ENCODE peak calls at places on chromosome 9, in six cellular contexts. One of them, this sample, is unnamed.

GRCh38 chr9:129497064-129497836 is 123.7 kb downstream of the C9orf50 start:
- DNase-seq in stimulated activated CD4-positive, alpha-beta T cell treated with anti-CD3 and anti-CD28 coated beads, Interleukin-15, amount 100 ng/mL, for 24 hours: no peak
- DNase-seq in prostate gland: no peak
- DNase-seq in fibroblast of the conjunctiva: no peak
- DNase-seq in activated CD8-positive, alpha-beta memory T cell treated with anti-CD3 and anti-CD28 coated beads for 48 hours: no peak
- DNase-seq in neural crest cell: no peak
- DNase-seq in this sample: no peak

GRCh38 chr9:120453792-120454191 is 126.2 kb downstream of the CDK5RAP2 start:
- DNase-seq in stimulated activated CD4-positive, alpha-beta T cell treated with anti-CD3 and anti-CD28 coated beads, Interleukin-15, amount 100 ng/mL, for 24 hours: no peak
- DNase-seq in prostate gland: no peak
- DNase-seq in fibroblast of the conjunctiva: no peak
- DNase-seq in activated CD8-positive, alpha-beta memory T cell treated with anti-CD3 and anti-CD28 coated beads for 48 hours: no peak
- DNase-seq in neural crest cell: no peak
- DNase-seq in this sample: no peak

GRCh38 chr9:135887021-135887507 is 20.3 kb downstream of the CAMSAP1 start:
- DNase-seq in stimulated activated CD4-positive, alpha-beta T cell treated with anti-CD3 and anti-CD28 coated beads, Interleukin-15, amount 100 ng/mL, for 24 hours: no peak
- DNase-seq in prostate gland: no peak
- DNase-seq in fibroblast of the conjunctiva: no peak
- DNase-seq in activated CD8-positive, alpha-beta memory T cell treated with anti-CD3 and anti-CD28 coated beads for 48 hours: no peak
- DNase-seq in neural crest cell: no peak
- DNase-seq in this sample: no peak

GRCh38 chr9:95143591-95144561 is 173.6 kb downstream of the FANCC start:
- DNase-seq in stimulated activated CD4-positive, alpha-beta T cell treated with anti-CD3 and anti-CD28 coated beads, Interleukin-15, amount 100 ng/mL, for 24 hours: no peak
- DNase-seq in prostate gland: peak; percentile 71
- DNase-seq in fibroblast of the conjunctiva: peak; percentile 96
- DNase-seq in activated CD8-positive, alpha-beta memory T cell treated with anti-CD3 and anti-CD28 coated beads for 48 hours: no peak
- DNase-seq in neural crest cell: no peak
- DNase-seq in this sample: no peak

GRCh38 chr9:108889649-108890067 is 27.6 kb downstream of the ACTL7A start:
- DNase-seq in stimulated activated CD4-positive, alpha-beta T cell treated with anti-CD3 and anti-CD28 coated beads, Interleukin-15, amount 100 ng/mL, for 24 hours: no peak
- DNase-seq in prostate gland: no peak
- DNase-seq in fibroblast of the conjunctiva: peak; percentile 9
- DNase-seq in activated CD8-positive, alpha-beta memory T cell treated with anti-CD3 and anti-CD28 coated beads for 48 hours: no peak
- DNase-seq in neural crest cell: no peak
- DNase-seq in this sample: no peak

GRCh38 chr9:31334837-31335528 is 1049.5 kb upstream of the ACO1 start:
- DNase-seq in stimulated activated CD4-positive, alpha-beta T cell treated with anti-CD3 and anti-CD28 coated beads, Interleukin-15, amount 100 ng/mL, for 24 hours: no peak
- DNase-seq in prostate gland: no peak
- DNase-seq in fibroblast of the conjunctiva: no peak
- DNase-seq in activated CD8-positive, alpha-beta memory T cell treated with anti-CD3 and anti-CD28 coated beads for 48 hours: no peak
- DNase-seq in neural crest cell: no peak
- DNase-seq in this sample: no peak

GRCh38 chr9:108634164-108634563 is 221.6 kb downstream of the ACTL7B start:
- DNase-seq in stimulated activated CD4-positive, alpha-beta T cell treated with anti-CD3 and anti-CD28 coated beads, Interleukin-15, amount 100 ng/mL, for 24 hours: no peak
- DNase-seq in prostate gland: peak; percentile 8
- DNase-seq in fibroblast of the conjunctiva: peak; percentile 24
- DNase-seq in activated CD8-positive, alpha-beta memory T cell treated with anti-CD3 and anti-CD28 coated beads for 48 hours: no peak
- DNase-seq in neural crest cell: no peak
- DNase-seq in this sample: no peak

GRCh38 chr9:134330590-134330989 is 4.3 kb downstream of the RXRA start:
- DNase-seq in stimulated activated CD4-positive, alpha-beta T cell treated with anti-CD3 and anti-CD28 coated beads, Interleukin-15, amount 100 ng/mL, for 24 hours: no peak
- DNase-seq in prostate gland: no peak
- DNase-seq in fibroblast of the conjunctiva: no peak
- DNase-seq in activated CD8-positive, alpha-beta memory T cell treated with anti-CD3 and anti-CD28 coated beads for 48 hours: no peak
- DNase-seq in neural crest cell: no peak
- DNase-seq in this sample: no peak

GRCh38 chr9:120436937-120437592 is 142.9 kb downstream of the CDK5RAP2 start:
- DNase-seq in stimulated activated CD4-positive, alpha-beta T cell treated with anti-CD3 and anti-CD28 coated beads, Interleukin-15, amount 100 ng/mL, for 24 hours: no peak
- DNase-seq in prostate gland: no peak
- DNase-seq in fibroblast of the conjunctiva: no peak
- DNase-seq in activated CD8-positive, alpha-beta memory T cell treated with anti-CD3 and anti-CD28 coated beads for 48 hours: no peak
- DNase-seq in neural crest cell: no peak
- DNase-seq in this sample: no peak

GRCh38 chr9:25602366-25603044 is 75.7 kb downstream of the TUSC1 start:
- DNase-seq in stimulated activated CD4-positive, alpha-beta T cell treated with anti-CD3 and anti-CD28 coated beads, Interleukin-15, amount 100 ng/mL, for 24 hours: no peak
- DNase-seq in prostate gland: peak; percentile 8
- DNase-seq in fibroblast of the conjunctiva: no peak
- DNase-seq in activated CD8-positive, alpha-beta memory T cell treated with anti-CD3 and anti-CD28 coated beads for 48 hours: no peak
- DNase-seq in neural crest cell: no peak
- DNase-seq in this sample: no peak

GRCh38 chr9:129109952-129110739 is 447 bp downstream of the CRAT start:
- DNase-seq in stimulated activated CD4-positive, alpha-beta T cell treated with anti-CD3 and anti-CD28 coated beads, Interleukin-15, amount 100 ng/mL, for 24 hours: peak; percentile 17
- DNase-seq in prostate gland: no peak
- DNase-seq in fibroblast of the conjunctiva: no peak
- DNase-seq in activated CD8-positive, alpha-beta memory T cell treated with anti-CD3 and anti-CD28 coated beads for 48 hours: peak; percentile 16
- DNase-seq in neural crest cell: no peak
- DNase-seq in this sample: peak; percentile 13

GRCh38 chr9:19785230-19785629 is 3.6 kb downstream of the SLC24A2 start:
- DNase-seq in stimulated activated CD4-positive, alpha-beta T cell treated with anti-CD3 and anti-CD28 coated beads, Interleukin-15, amount 100 ng/mL, for 24 hours: no peak
- DNase-seq in prostate gland: no peak
- DNase-seq in fibroblast of the conjunctiva: no peak
- DNase-seq in activated CD8-positive, alpha-beta memory T cell treated with anti-CD3 and anti-CD28 coated beads for 48 hours: no peak
- DNase-seq in neural crest cell: no peak
- DNase-seq in this sample: no peak

GRCh38 chr9:126491256-126491879 is 122.4 kb upstream of the LMX1B start:
- DNase-seq in stimulated activated CD4-positive, alpha-beta T cell treated with anti-CD3 and anti-CD28 coated beads, Interleukin-15, amount 100 ng/mL, for 24 hours: peak; percentile 52
- DNase-seq in prostate gland: peak; percentile 58
- DNase-seq in fibroblast of the conjunctiva: peak; percentile 53
- DNase-seq in activated CD8-positive, alpha-beta memory T cell treated with anti-CD3 and anti-CD28 coated beads for 48 hours: no peak
- DNase-seq in neural crest cell: peak; percentile 67
- DNase-seq in this sample: peak; percentile 71

GRCh38 chr9:131467214-131467935 is 35.3 kb upstream of the POMT1 start:
- DNase-seq in stimulated activated CD4-positive, alpha-beta T cell treated with anti-CD3 and anti-CD28 coated beads, Interleukin-15, amount 100 ng/mL, for 24 hours: no peak
- DNase-seq in prostate gland: no peak
- DNase-seq in fibroblast of the conjunctiva: no peak
- DNase-seq in activated CD8-positive, alpha-beta memory T cell treated with anti-CD3 and anti-CD28 coated beads for 48 hours: no peak
- DNase-seq in neural crest cell: no peak
- DNase-seq in this sample: no peak

GRCh38 chr9:116208417-116209232 is 55.0 kb downstream of the PAPPA start:
- DNase-seq in stimulated activated CD4-positive, alpha-beta T cell treated with anti-CD3 and anti-CD28 coated beads, Interleukin-15, amount 100 ng/mL, for 24 hours: no peak
- DNase-seq in prostate gland: no peak
- DNase-seq in fibroblast of the conjunctiva: peak; percentile 69
- DNase-seq in activated CD8-positive, alpha-beta memory T cell treated with anti-CD3 and anti-CD28 coated beads for 48 hours: no peak
- DNase-seq in neural crest cell: no peak
- DNase-seq in this sample: no peak

GRCh38 chr9:119938871-119939270 is 569.6 kb upstream of the BRINP1 start:
- DNase-seq in stimulated activated CD4-positive, alpha-beta T cell treated with anti-CD3 and anti-CD28 coated beads, Interleukin-15, amount 100 ng/mL, for 24 hours: no peak
- DNase-seq in prostate gland: no peak
- DNase-seq in fibroblast of the conjunctiva: no peak
- DNase-seq in activated CD8-positive, alpha-beta memory T cell treated with anti-CD3 and anti-CD28 coated beads for 48 hours: no peak
- DNase-seq in neural crest cell: no peak
- DNase-seq in this sample: no peak

GRCh38 chr9:121707477-121708424 is 56.3 kb downstream of the DAB2IP start:
- DNase-seq in stimulated activated CD4-positive, alpha-beta T cell treated with anti-CD3 and anti-CD28 coated beads, Interleukin-15, amount 100 ng/mL, for 24 hours: no peak
- DNase-seq in prostate gland: no peak
- DNase-seq in fibroblast of the conjunctiva: no peak
- DNase-seq in activated CD8-positive, alpha-beta memory T cell treated with anti-CD3 and anti-CD28 coated beads for 48 hours: no peak
- DNase-seq in neural crest cell: no peak
- DNase-seq in this sample: no peak

GRCh38 chr9:133427658-133428348 is 5.6 kb downstream of the ADAMTS13 start:
- DNase-seq in stimulated activated CD4-positive, alpha-beta T cell treated with anti-CD3 and anti-CD28 coated beads, Interleukin-15, amount 100 ng/mL, for 24 hours: no peak
- DNase-seq in prostate gland: no peak
- DNase-seq in fibroblast of the conjunctiva: no peak
- DNase-seq in activated CD8-positive, alpha-beta memory T cell treated with anti-CD3 and anti-CD28 coated beads for 48 hours: no peak
- DNase-seq in neural crest cell: no peak
- DNase-seq in this sample: no peak

GRCh38 chr9:126777733-126778132 is 27.1 kb upstream of the ZBTB43 start:
- DNase-seq in stimulated activated CD4-positive, alpha-beta T cell treated with anti-CD3 and anti-CD28 coated beads, Interleukin-15, amount 100 ng/mL, for 24 hours: no peak
- DNase-seq in prostate gland: no peak
- DNase-seq in fibroblast of the conjunctiva: no peak
- DNase-seq in activated CD8-positive, alpha-beta memory T cell treated with anti-CD3 and anti-CD28 coated beads for 48 hours: no peak
- DNase-seq in neural crest cell: no peak
- DNase-seq in this sample: no peak

GRCh38 chr9:98010450-98010849 is 27.3 kb downstream of the ANP32B start:
- DNase-seq in stimulated activated CD4-positive, alpha-beta T cell treated with anti-CD3 and anti-CD28 coated beads, Interleukin-15, amount 100 ng/mL, for 24 hours: no peak
- DNase-seq in prostate gland: no peak
- DNase-seq in fibroblast of the conjunctiva: no peak
- DNase-seq in activated CD8-positive, alpha-beta memory T cell treated with anti-CD3 and anti-CD28 coated beads for 48 hours: no peak
- DNase-seq in neural crest cell: no peak
- DNase-seq in this sample: no peak

GRCh38 chr9:87667164-87667738 is 58.7 kb upstream of the CTSL start:
- DNase-seq in stimulated activated CD4-positive, alpha-beta T cell treated with anti-CD3 and anti-CD28 coated beads, Interleukin-15, amount 100 ng/mL, for 24 hours: peak; percentile 19
- DNase-seq in prostate gland: no peak
- DNase-seq in fibroblast of the conjunctiva: no peak
- DNase-seq in activated CD8-positive, alpha-beta memory T cell treated with anti-CD3 and anti-CD28 coated beads for 48 hours: no peak
- DNase-seq in neural crest cell: no peak
- DNase-seq in this sample: no peak